ENCODE peak calls at places on chromosome 7, in five cellular contexts. X, C, M, L and A are unnamed samples.

GRCh38 chr7:15854841-15855576 is 168.5 kb upstream of the MEOX2 start:
- DNase-seq in C (peak), M (no peak), X (no peak), L (no peak), A (no peak)

GRCh38 chr7:101435461-101436225 is 73.0 kb downstream of the COL26A1 start:
- DNase-seq in L (no peak), C (no peak), M (no peak), X (no peak), A (no peak)

GRCh38 chr7:139358541-139359365 is 941 bp upstream of the LUC7L2 start:
- DNase-seq in L (peak), C (peak), X (peak), M (no peak), A (peak)

GRCh38 chr7:140261522-140261921 is 84.7 kb upstream of the KDM7A start:
- DNase-seq in C (no peak), M (no peak), X (no peak), L (no peak), A (no peak)

GRCh38 chr7:17588730-17589129 is 290.3 kb downstream of the AHR start:
- DNase-seq in X (no peak), L (no peak), M (no peak), C (no peak), A (no peak)

GRCh38 chr7:120876922-120877321 is 19.0 kb upstream of the TSPAN12 start:
- DNase-seq in L (no peak), X (no peak), C (no peak), M (no peak), A (no peak)

GRCh38 chr7:90894122-90894521 is 298.0 kb downstream of the CDK14 start:
- DNase-seq in C (no peak), X (no peak), M (no peak), L (no peak), A (no peak)

GRCh38 chr7:40566879-40567278 is 432.1 kb downstream of the SUGCT start:
- DNase-seq in M (no peak), L (no peak), C (no peak), X (no peak), A (no peak)

GRCh38 chr7:123070702-123071286 is 75.3 kb upstream of the TAS2R16 start:
- DNase-seq in X (peak), L (no peak), M (no peak), C (peak), A (peak)

GRCh38 chr7:65304175-65304574 is 69.5 kb upstream of the ZNF92 start:
- DNase-seq in C (no peak), M (no peak), X (no peak), L (no peak), A (no peak)

GRCh38 chr7:123537026-123537642 is 2.7 kb upstream of the IQUB start:
- DNase-seq in C (no peak), L (no peak), M (no peak), X (peak), A (peak)

GRCh38 chr7:37986780-37987380 is 66.4 kb downstream of the EPDR1 start:
- DNase-seq in X (peak), L (no peak), M (no peak), C (peak), A (peak)

GRCh38 chr7:37916673-37917660 is at the start of gene SFRP4:
- DNase-seq in M (no peak), L (no peak), X (peak), C (peak), A (peak)

GRCh38 chr7:19520392-19520791 is 188.4 kb downstream of the POLR1F start:
- DNase-seq in L (no peak), X (no peak), M (no peak), C (no peak), A (no peak)

GRCh38 chr7:99767662-99768061 is 16.3 kb downstream of the CYP3A4 start:
- DNase-seq in C (no peak), M (no peak), L (no peak), X (no peak), A (no peak)

GRCh38 chr7:151425670-151426075 is 14.3 kb downstream of the CRYGN start:
- DNase-seq in L (no peak), X (peak), M (no peak), C (peak), A (peak)

GRCh38 chr7:32336726-32337125 is 153.5 kb downstream of the LSM5 start:
- DNase-seq in X (no peak), M (no peak), L (no peak), C (no peak), A (peak)

GRCh38 chr7:80611779-80612178 is 26.7 kb upstream of the CD36 start:
- DNase-seq in X (peak), M (peak), L (no peak), C (peak), A (peak)

GRCh38 chr7:105439174-105439893 is 50.6 kb upstream of the SRPK2 start:
- DNase-seq in X (peak), M (no peak), C (peak), L (no peak), A (peak)
- TF ChIP-seq CTCF in X (no peak), M (no peak), C (no peak), L (no peak), A (no peak)

GRCh38 chr7:28958946-28959417 is 852 bp upstream of the TRIL start:
- DNase-seq in L (no peak), X (no peak), C (no peak), M (no peak), A (no peak)

GRCh38 chr7:28957064-28957821 is 887 bp downstream of the TRIL start:
- DNase-seq in C (peak), L (no peak), X (peak), M (peak), A (no peak)

GRCh38 chr7:28956608-28957063 is 1.5 kb downstream of the TRIL start:
- DNase-seq in L (no peak), M (peak), C (peak), X (peak), A (peak)

GRCh38 chr7:28958235-28958945 is at the start of gene TRIL:
- DNase-seq in M (peak), X (peak), C (peak), L (no peak), A (peak)

GRCh38 chr7:28957822-28958234 is 302 bp downstream of the TRIL start:
- DNase-seq in C (no peak), M (no peak), X (peak), L (no peak), A (no peak)
- H3K4me3 ChIP-seq in C (peak), M (peak), X (peak), L (no peak), A (peak)

GRCh38 chr7:77989981-77990566 is 191.5 kb downstream of the PHTF2 start:
- DNase-seq in M (no peak), C (no peak), L (no peak), X (no peak), A (no peak)
- TF ChIP-seq CTCF in M (no peak), C (no peak), L (no peak), X (no peak), A (no peak)

GRCh38 chr7:69599211-69599878 is 1.1 kb downstream of the AUTS2 start:
- DNase-seq in L (no peak), M (no peak), C (peak), X (no peak), A (no peak)

GRCh38 chr7:69598487-69599148 is 343 bp downstream of the AUTS2 start:
- DNase-seq in L (no peak), M (no peak), X (peak), C (peak), A (peak)

GRCh38 chr7:69598081-69598486 is at the start of gene AUTS2:
- DNase-seq in C (peak), M (peak), X (peak), L (peak), A (peak)

GRCh38 chr7:69602522-69602921 is 4.2 kb downstream of the AUTS2 start:
- DNase-seq in L (no peak), X (no peak), M (no peak), C (no peak), A (no peak)

DNA sequence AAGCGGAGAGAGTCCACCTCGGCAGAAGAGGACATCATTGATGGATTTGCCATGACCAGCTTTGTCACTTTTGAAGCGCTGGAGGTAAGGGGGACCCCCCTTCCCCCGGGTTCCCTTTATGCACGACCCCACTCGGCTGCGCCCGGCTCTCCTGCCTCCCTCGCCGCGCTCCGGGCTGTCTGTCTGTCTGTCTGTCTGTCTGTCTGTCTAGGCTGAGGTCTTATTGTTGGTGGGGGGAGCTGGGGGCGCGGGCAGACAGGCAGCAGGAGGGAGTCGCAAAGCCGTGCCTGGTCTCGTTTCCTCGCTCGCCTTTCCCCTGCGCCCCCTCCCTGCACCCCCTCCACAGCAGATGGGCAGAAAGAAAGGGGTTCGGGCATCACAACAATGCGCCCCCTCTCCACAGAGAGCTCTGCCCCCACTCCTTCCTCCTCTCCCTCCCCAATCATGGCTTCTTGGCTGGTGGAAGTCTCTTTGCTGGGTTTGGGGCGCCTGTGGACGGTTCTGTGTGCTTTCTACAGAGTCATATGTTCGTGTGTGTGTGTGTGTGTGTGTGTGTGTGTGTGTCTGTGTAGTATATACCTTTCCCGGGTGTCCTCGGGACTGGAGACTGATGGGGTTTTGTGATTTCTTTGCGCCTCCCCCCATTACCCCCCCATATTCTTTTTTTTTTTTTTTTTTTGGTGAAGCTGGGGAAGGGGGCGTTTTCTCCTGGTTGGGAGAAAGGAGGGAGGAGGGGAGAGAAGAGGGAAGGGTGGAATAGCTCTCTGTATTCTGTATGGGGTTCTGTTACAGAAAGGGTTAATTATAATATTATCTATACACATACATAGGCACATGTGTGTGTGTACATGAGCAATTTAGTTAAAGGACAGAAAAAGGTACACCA is 1.8 kb downstream of the AUTS2 start:
- DNase-seq in L (no peak), C (peak), X (no peak), M (no peak), A (peak)
- H3K4me3 ChIP-seq in L (no peak), C (peak), X (peak), M (peak), A (peak)

GRCh38 chr7:23072916-23073315 is 32.7 kb upstream of the KLHL7 start:
- DNase-seq in X (no peak), M (no peak), L (no peak), C (no peak), A (no peak)
- TF ChIP-seq CTCF in X (no peak), M (no peak), L (no peak), C (no peak), A (no peak)